ENCODE peak calls at places on chromosomes 4 and X, in seven cellular contexts. One of them, this sample, is unnamed.

GRCh38 chrX:19532709-19533108 is 17.4 kb upstream of the MAP3K15 start:
- DNase-seq in NCI-H1092 treated with DMSO at 0.1 percent for 48 hours: peak; percentile 9
- DNase-seq in AG04450: no peak
- DNase-seq in activated naive CD8-positive, alpha-beta T cell treated with anti-CD3 and anti-CD28 coated beads, Interleukin-2, amount 50 U/mL, for 24 hours: no peak
- DNase-seq in activated naive CD4-positive, alpha-beta T cell: no peak
- DNase-seq in astrocyte of the spinal cord: no peak
- DNase-seq in MG63: no peak
- DNase-seq in this sample: no peak

GRCh38 chr4:128544277-128544676 is 256.7 kb upstream of the PGRMC2 start:
- DNase-seq in MG63: no peak
- DNase-seq in astrocyte of the spinal cord: no peak
- DNase-seq in NCI-H1092 treated with DMSO at 0.1 percent for 48 hours: no peak
- DNase-seq in activated naive CD8-positive, alpha-beta T cell treated with anti-CD3 and anti-CD28 coated beads, Interleukin-2, amount 50 U/mL, for 24 hours: no peak
- DNase-seq in AG04450: no peak
- DNase-seq in activated naive CD4-positive, alpha-beta T cell: no peak
- DNase-seq in this sample: no peak

GRCh38 chr4:69518543-69519198 is 23.0 kb upstream of the UGT2B4 start:
- DNase-seq in NCI-H1092 treated with DMSO at 0.1 percent for 48 hours: no peak
- DNase-seq in astrocyte of the spinal cord: no peak
- DNase-seq in MG63: no peak
- DNase-seq in AG04450: no peak
- DNase-seq in activated naive CD8-positive, alpha-beta T cell treated with anti-CD3 and anti-CD28 coated beads, Interleukin-2, amount 50 U/mL, for 24 hours: no peak
- DNase-seq in activated naive CD4-positive, alpha-beta T cell: no peak
- DNase-seq in this sample: no peak

GRCh38 chrX:109709129-109709631 is 23.9 kb downstream of the ACSL4 start:
- DNase-seq in activated naive CD4-positive, alpha-beta T cell: no peak
- DNase-seq in MG63: no peak
- DNase-seq in activated naive CD8-positive, alpha-beta T cell treated with anti-CD3 and anti-CD28 coated beads, Interleukin-2, amount 50 U/mL, for 24 hours: no peak
- DNase-seq in NCI-H1092 treated with DMSO at 0.1 percent for 48 hours: no peak
- DNase-seq in astrocyte of the spinal cord: peak; percentile 64
- DNase-seq in AG04450: no peak
- DNase-seq in this sample: no peak

GRCh38 chr4:16524379-16524778 is 298.1 kb upstream of the TAPT1 start:
- DNase-seq in activated naive CD8-positive, alpha-beta T cell treated with anti-CD3 and anti-CD28 coated beads, Interleukin-2, amount 50 U/mL, for 24 hours: no peak
- DNase-seq in activated naive CD4-positive, alpha-beta T cell: no peak
- DNase-seq in NCI-H1092 treated with DMSO at 0.1 percent for 48 hours: no peak
- DNase-seq in AG04450: no peak
- DNase-seq in astrocyte of the spinal cord: no peak
- DNase-seq in MG63: no peak
- DNase-seq in this sample: no peak

GRCh38 chr4:77815651-77816050 is 3.5 kb downstream of the CNOT6L start:
- DNase-seq in NCI-H1092 treated with DMSO at 0.1 percent for 48 hours: no peak
- DNase-seq in astrocyte of the spinal cord: no peak
- DNase-seq in MG63: no peak
- DNase-seq in activated naive CD8-positive, alpha-beta T cell treated with anti-CD3 and anti-CD28 coated beads, Interleukin-2, amount 50 U/mL, for 24 hours: no peak
- DNase-seq in AG04450: no peak
- DNase-seq in activated naive CD4-positive, alpha-beta T cell: no peak
- DNase-seq in this sample: no peak

GRCh38 chr4:182855312-182855711 is 61.9 kb downstream of the DCTD start:
- DNase-seq in astrocyte of the spinal cord: no peak
- DNase-seq in AG04450: no peak
- DNase-seq in MG63: no peak
- DNase-seq in activated naive CD8-positive, alpha-beta T cell treated with anti-CD3 and anti-CD28 coated beads, Interleukin-2, amount 50 U/mL, for 24 hours: no peak
- DNase-seq in activated naive CD4-positive, alpha-beta T cell: no peak
- DNase-seq in NCI-H1092 treated with DMSO at 0.1 percent for 48 hours: no peak
- DNase-seq in this sample: no peak

GRCh38 chr4:148061795-148062194 is 329.9 kb downstream of the ARHGAP10 start:
- DNase-seq in astrocyte of the spinal cord: no peak
- DNase-seq in activated naive CD4-positive, alpha-beta T cell: no peak
- DNase-seq in MG63: no peak
- DNase-seq in activated naive CD8-positive, alpha-beta T cell treated with anti-CD3 and anti-CD28 coated beads, Interleukin-2, amount 50 U/mL, for 24 hours: no peak
- DNase-seq in NCI-H1092 treated with DMSO at 0.1 percent for 48 hours: peak; percentile 65
- DNase-seq in AG04450: no peak
- DNase-seq in this sample: no peak

GRCh38 chr4:127139788-127140286 is 492.9 kb upstream of the INTU start:
- DNase-seq in AG04450: no peak
- DNase-seq in activated naive CD4-positive, alpha-beta T cell: no peak
- DNase-seq in NCI-H1092 treated with DMSO at 0.1 percent for 48 hours: no peak
- DNase-seq in astrocyte of the spinal cord: no peak
- DNase-seq in MG63: no peak
- DNase-seq in activated naive CD8-positive, alpha-beta T cell treated with anti-CD3 and anti-CD28 coated beads, Interleukin-2, amount 50 U/mL, for 24 hours: no peak
- DNase-seq in this sample: no peak

GRCh38 chrX:13304052-13304451 is 15.8 kb downstream of the ATXN3L start:
- DNase-seq in astrocyte of the spinal cord: no peak
- DNase-seq in activated naive CD8-positive, alpha-beta T cell treated with anti-CD3 and anti-CD28 coated beads, Interleukin-2, amount 50 U/mL, for 24 hours: no peak
- DNase-seq in NCI-H1092 treated with DMSO at 0.1 percent for 48 hours: no peak
- DNase-seq in MG63: no peak
- DNase-seq in activated naive CD4-positive, alpha-beta T cell: no peak
- DNase-seq in AG04450: no peak
- DNase-seq in this sample: no peak

GRCh38 chr4:25633541-25633940 is 22.1 kb upstream of the SLC34A2 start:
- DNase-seq in MG63: no peak
- DNase-seq in AG04450: no peak
- DNase-seq in astrocyte of the spinal cord: no peak
- DNase-seq in NCI-H1092 treated with DMSO at 0.1 percent for 48 hours: no peak
- DNase-seq in activated naive CD4-positive, alpha-beta T cell: no peak
- DNase-seq in activated naive CD8-positive, alpha-beta T cell treated with anti-CD3 and anti-CD28 coated beads, Interleukin-2, amount 50 U/mL, for 24 hours: no peak
- DNase-seq in this sample: no peak

This sample was measured in thoracic aorta.